ENCODE peak calls at places on chromosome 19, in five cellular contexts. S is naive thymus-derived CD4-positive, alpha-beta T cell; B is IMR-90; L is tibial artery; W is right atrium auricular region. N is an unnamed sample. For H3K9me3 and H3K36me3, the result is how much of the 10 kb centered on the place peaks cover.

GRCh38 chr19:39112338-39112890 is 13.2 kb upstream of the PAK4 start:
- DNase-seq in L (no peak), B (no peak), W (no peak), S (no peak), N (no peak)

GRCh38 chr19:45772130-45772880 is 3.3 kb upstream of the SIX5 start:
- DNase-seq in B (no peak), L (no peak), W (no peak), S (no peak), N (no peak)

GRCh38 chr19:45075215-45076028 is 856 bp downstream of the ZNF296 start:
- DNase-seq in B (no peak), S (no peak), W (peak), L (peak), N (peak)

GRCh38 chr19:29265436-29265835 is 52.5 kb upstream of the UQCRFS1 start:
- DNase-seq in W (no peak), B (no peak), L (no peak), S (no peak), N (no peak)

GRCh38 chr19:51809787-51810186 is 14.8 kb downstream of the FPR3 start:
- DNase-seq in L (no peak), W (peak), S (no peak), B (no peak), N (no peak)

GRCh38 chr19:43570174-43570791 is 5.0 kb downstream of the XRCC1 start:
- DNase-seq in W (no peak), B (no peak), S (no peak), L (no peak), N (no peak)

GRCh38 chr19:19186742-19187141 is 5.2 kb downstream of the BORCS8 start:
- DNase-seq in W (no peak), L (no peak), S (no peak), B (no peak), N (no peak)

GRCh38 chr19:57566396-57567256 is 7.0 kb upstream of the ZNF550 start:
- DNase-seq in L (no peak), B (peak), S (no peak), W (no peak), N (no peak)

GRCh38 chr19:18109731-18110671 is 12.4 kb downstream of the MAST3 start:
- DNase-seq in L (peak), S (no peak), W (no peak), B (no peak), N (peak)

GRCh38 chr19:5738423-5738822 is 18.0 kb downstream of the CATSPERD start:
- DNase-seq in W (no peak), S (no peak), B (no peak), L (no peak), N (no peak)

GRCh38 chr19:38055655-38056521 is 148.9 kb downstream of the SIPA1L3 start:
- DNase-seq in W (no peak), B (no peak), L (no peak), S (no peak), N (no peak)

DNA sequence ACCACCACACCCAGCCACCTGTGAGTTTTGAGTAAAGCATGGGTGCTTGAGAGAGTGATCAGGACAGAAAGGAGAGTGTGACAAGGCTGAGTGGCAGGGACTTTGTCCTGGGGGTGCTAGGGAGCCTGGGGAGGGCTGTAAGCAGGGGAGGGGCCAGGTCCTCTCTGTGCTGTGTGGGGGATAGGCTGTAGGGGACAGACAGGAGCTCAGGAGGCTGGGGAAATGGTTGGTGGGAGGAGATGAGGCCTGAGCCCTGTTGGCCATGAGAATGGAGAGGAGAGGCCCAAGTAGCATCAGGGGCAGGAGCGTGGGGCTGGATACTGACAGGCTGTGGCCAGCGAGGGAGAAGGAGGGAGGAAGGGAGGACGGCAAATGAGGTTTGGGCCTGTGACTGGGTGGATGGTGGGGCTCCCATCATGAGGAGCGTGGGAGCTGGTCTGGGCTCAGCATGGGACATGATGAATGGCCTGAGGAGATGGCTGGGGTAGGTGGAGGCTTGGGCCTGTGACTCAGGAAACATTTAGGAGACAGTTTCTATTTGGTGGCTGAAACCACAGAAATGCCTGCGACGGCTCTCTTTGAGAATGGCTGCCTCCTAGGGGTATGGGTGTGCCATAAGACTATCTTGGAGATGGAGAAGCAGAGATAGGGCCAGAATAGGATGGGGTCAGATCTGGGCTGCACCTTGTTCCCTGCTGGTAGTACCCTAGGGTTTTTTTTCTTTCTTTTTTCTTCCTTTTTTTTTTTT is 25.0 kb downstream of the GRIN2D start:
- DNase-seq in B (peak), L (no peak), W (no peak), S (no peak), N (no peak)
- H3K4me3 ChIP-seq in B (no peak), L (no peak), W (no peak), S (no peak), N (no peak)

DNA sequence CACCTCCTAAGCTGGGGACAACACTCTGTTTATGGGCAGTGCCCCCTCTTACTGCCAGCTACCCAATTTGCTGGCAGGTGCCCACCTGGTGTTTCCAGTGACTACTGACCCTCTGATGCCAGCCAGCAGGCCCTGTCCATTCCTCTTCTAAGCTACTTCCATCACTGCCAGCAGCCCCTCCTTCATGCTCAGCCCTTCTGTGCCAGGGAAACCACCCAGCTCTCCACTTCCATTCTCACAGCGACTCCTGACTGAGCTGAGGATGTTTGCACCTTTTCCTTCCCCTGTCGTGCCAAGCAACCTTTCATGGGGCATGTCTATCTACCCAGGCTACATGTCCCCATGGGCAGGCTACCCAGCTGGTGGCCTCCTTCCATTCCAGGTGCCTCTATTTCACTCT is 24.0 kb upstream of the ZNF492 start:
- DNase-seq in B (no peak), S (no peak), W (no peak), L (no peak), N (no peak)
- H3K9me3 ChIP-seq in B (under half), S (under half), W (under half), L (under half), N (under half)

GRCh38 chr19:16085115-16085514 is 8.8 kb downstream of the TPM4 start:
- DNase-seq in S (no peak), W (no peak), L (no peak), B (peak), N (no peak)

GRCh38 chr19:16087940-16088339 is 11.6 kb downstream of the TPM4 start:
- DNase-seq in S (no peak), B (no peak), L (no peak), W (no peak), N (no peak)

GRCh38 chr19:16088985-16089846 is 12.9 kb downstream of the TPM4 start:
- DNase-seq in S (no peak), L (no peak), W (no peak), B (no peak), N (no peak)

GRCh38 chr19:16088351-16088984 is 12.2 kb downstream of the TPM4 start:
- DNase-seq in B (no peak), S (no peak), W (no peak), L (no peak), N (no peak)

GRCh38 chr19:16084067-16084685 is 7.9 kb downstream of the TPM4 start:
- DNase-seq in W (no peak), S (no peak), L (no peak), B (no peak), N (no peak)
- H3K36me3 ChIP-seq in W (half or more), S (under half), L (half or more), B (half or more), N (half or more)

GRCh38 chr19:49427855-49428546 is 2.8 kb downstream of the GFY start:
- DNase-seq in B (no peak), S (no peak), W (no peak), L (no peak), N (peak)
- H3K4me3 ChIP-seq in B (no peak), S (peak), W (no peak), L (no peak), N (peak)

GRCh38 chr19:55812449-55812848 is 19.4 kb downstream of the NLRP11 start:
- DNase-seq in B (no peak), W (no peak), S (no peak), L (no peak), N (no peak)

GRCh38 chr19:55811340-55811739 is 20.5 kb downstream of the NLRP11 start:
- DNase-seq in B (no peak), W (no peak), S (no peak), L (no peak), N (no peak)

GRCh38 chr19:55809381-55810058 is 22.3 kb downstream of the NLRP11 start:
- DNase-seq in S (peak), L (no peak), B (peak), W (no peak), N (peak)

DNA sequence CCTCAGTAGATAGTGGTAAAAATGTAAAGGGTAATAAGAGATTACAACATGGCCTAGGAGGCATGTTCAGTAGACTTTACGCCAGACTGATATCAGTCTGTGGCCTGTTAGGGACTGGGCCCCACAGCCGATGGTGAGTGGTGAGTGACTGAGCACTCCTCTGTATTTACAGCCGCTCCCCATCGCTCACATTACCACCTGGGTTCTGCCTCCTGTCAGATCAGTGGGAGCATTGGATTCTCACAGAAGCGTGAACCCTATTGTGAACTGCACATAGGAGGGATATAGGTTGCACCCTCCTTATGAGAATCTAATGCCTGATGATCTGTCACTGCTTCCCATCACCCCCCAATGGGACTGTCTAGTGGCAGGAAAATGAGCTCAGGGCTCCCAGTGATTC is 17.9 kb downstream of the NLRP11 start:
- DNase-seq in L (no peak), B (no peak), W (no peak), S (no peak), N (no peak)
- H3K9me3 ChIP-seq in L (under half), B (under half), W (under half), S (under half), N (under half)

GRCh38 chr19:35021016-35021415 is 9.3 kb upstream of the SCN1B start:
- DNase-seq in B (no peak), S (no peak), L (no peak), W (no peak), N (no peak)

GRCh38 chr19:35022460-35022859 is 7.8 kb upstream of the SCN1B start:
- DNase-seq in S (no peak), L (no peak), W (no peak), B (no peak), N (no peak)

GRCh38 chr19:35019144-35019543 is 11.1 kb upstream of the SCN1B start:
- DNase-seq in W (no peak), S (no peak), L (no peak), B (no peak), N (no peak)

GRCh38 chr19:35023428-35023827 is 6.8 kb upstream of the SCN1B start:
- DNase-seq in L (no peak), S (no peak), W (no peak), B (no peak), N (no peak)

GRCh38 chr19:35021596-35021995 is 8.7 kb upstream of the SCN1B start:
- DNase-seq in L (no peak), S (no peak), B (no peak), W (no peak), N (no peak)
- H3K36me3 ChIP-seq in L (half or more), S (under half), B (half or more), W (half or more), N (half or more)

GRCh38 chr19:47241919-47242644 is 11.1 kb upstream of the BBC3 start:
- DNase-seq in L (no peak), S (no peak), B (no peak), W (no peak), N (no peak)

GRCh38 chr19:47240561-47240960 is 9.6 kb upstream of the BBC3 start:
- DNase-seq in S (no peak), W (no peak), L (no peak), B (no peak), N (no peak)

GRCh38 chr19:47239152-47239551 is 8.2 kb upstream of the BBC3 start:
- DNase-seq in L (no peak), S (peak), B (no peak), W (no peak), N (no peak)

GRCh38 chr19:47240996-47241918 is 10.3 kb upstream of the BBC3 start:
- DNase-seq in L (no peak), S (peak), W (no peak), B (peak), N (no peak)

DNA sequence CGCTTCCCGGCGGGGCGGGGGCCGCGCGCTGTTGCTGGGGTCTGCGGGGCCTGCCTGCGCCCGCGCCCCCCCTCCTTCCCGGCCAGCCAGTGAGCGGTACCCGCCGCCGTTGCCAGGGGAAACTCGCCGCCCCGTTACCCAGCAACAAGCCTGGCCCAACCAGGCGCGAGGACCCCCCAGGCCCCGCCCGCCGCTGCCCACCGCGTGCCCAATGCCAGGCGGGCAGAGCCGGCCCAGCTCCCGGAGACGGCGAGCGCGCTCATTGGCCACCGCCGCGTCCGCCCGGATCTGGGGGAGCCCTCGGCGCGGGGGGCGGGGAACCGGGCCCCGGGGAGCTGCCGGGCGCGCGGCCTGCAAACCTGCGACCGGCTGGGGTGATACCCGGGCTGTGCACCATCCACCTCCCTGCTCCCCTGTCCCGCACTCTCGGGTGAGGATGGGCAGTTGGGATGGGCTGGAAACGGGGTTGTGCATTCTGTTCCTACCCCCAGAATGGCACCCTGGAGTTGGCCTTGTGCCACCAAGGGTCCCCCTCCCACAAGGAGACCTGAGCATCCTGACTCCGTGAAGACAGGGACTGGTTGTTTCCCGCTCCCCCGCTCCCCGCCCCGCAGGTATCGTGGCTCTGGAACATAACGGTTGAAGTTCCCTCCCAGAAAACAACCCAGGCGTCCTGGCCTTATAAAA is 8.8 kb upstream of the BBC3 start:
- DNase-seq in L (peak), B (peak), W (no peak), S (peak), N (no peak)
- H3K4me3 ChIP-seq in L (peak), B (peak), W (no peak), S (peak), N (no peak)

DNA sequence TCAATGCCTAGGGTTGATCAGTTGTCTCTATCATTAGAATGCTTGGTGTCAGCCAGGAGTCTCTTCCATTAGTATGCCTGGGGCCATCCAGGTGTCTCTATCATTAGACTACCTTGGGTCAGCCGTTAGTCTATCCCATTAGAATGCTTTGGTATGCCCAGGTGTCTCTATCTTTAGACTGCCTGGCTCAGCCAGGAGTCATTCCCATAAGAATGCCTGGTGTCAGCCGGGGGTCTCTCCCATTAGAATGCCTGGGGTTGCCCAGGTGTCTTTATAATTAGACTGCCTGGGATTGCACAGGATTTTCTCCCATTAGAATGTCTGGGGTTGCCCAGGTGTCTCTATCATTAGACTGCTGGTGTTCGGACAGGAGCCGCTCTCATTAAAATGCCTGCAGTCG is 1442.9 kb downstream of the UQCRFS1 start:
- DNase-seq in B (no peak), W (no peak), S (no peak), L (no peak), N (no peak)
- H3K9me3 ChIP-seq in B (under half), W (under half), S (under half), L (half or more), N (under half)

GRCh38 chr19:42547927-42548326 is 19.6 kb upstream of the CEACAM1 start:
- DNase-seq in B (no peak), L (no peak), S (no peak), W (no peak), N (no peak)

GRCh38 chr19:42546831-42547500 is 18.7 kb upstream of the CEACAM1 start:
- DNase-seq in W (no peak), L (no peak), S (no peak), B (no peak), N (no peak)

GRCh38 chr19:42542791-42543190 is 14.5 kb upstream of the CEACAM1 start:
- DNase-seq in W (no peak), S (no peak), B (no peak), L (no peak), N (no peak)

GRCh38 chr19:42540071-42540553 is 11.8 kb upstream of the CEACAM1 start:
- DNase-seq in S (no peak), B (no peak), W (no peak), L (no peak), N (no peak)

DNA sequence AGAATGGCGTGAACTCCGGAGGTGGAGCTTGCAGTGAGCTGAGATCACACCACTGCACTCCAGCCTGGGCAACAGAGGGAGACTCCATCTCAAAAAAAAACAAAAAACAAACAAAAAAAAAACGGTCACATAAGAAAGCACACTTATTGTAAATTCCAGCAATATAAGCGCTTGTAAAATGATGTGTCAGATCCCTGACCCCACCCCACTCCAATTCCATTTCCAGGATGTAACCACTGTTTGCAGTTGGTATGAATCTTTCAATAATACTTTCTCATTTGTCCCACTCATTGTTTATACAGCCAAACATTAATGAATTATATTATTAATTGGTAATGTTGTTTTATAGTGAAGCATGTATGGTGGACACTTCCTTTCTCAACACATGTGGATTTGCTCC is 15.9 kb upstream of the CEACAM1 start:
- DNase-seq in L (no peak), B (no peak), S (no peak), W (no peak), N (no peak)
- H3K36me3 ChIP-seq in L (under half), B (under half), S (under half), W (under half), N (under half)

DNA sequence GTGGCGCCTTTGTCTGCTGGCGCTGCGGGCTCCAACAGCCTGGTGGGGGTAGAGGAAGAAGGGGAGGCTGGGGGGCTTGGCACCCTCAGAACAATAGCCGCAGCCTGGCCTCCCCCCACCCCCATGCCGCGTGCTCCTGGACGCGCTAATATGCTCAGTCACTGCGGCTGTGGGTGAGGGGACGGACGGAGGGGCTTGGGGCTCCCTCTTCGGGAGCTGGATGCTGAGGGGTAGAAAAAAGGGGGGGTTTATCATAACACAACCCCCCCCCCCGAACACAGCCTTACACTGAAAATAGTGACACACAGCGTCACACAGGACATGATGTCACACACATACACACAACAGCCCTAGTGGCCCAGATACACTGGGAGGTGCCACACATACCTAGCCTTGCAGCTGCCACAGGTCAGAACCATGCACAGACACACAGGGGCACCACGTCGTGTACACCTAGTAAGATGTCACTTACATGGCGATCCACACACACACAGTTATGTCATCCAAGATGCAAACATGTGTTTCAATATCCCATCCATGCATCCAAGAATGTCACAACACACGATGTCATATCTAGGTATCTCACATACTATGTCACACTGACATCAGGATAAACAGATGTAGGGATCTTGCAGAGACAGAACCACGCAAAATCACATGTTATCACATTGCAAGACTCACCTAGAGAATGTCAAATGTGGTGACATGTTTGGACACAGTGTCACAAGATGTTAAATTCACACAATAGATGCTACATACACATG is 760 bp downstream of the MAST1 start:
- DNase-seq in W (no peak), B (no peak), L (no peak), S (no peak), N (peak)
- H3K4me3 ChIP-seq in W (no peak), B (no peak), L (peak), S (no peak), N (peak)

N was measured in HAP-1.